ENCODE peak calls at places on chromosomes 7 and 10, in four cellular contexts. Z is K562, T is A549, Q is GM12878. M is an unnamed sample.

GRCh38 chr10:26432938-26433337 is 5.2 kb upstream of the APBB1IP start:
- DNase-seq in Z (no peak), T (no peak), Q (no peak), M (no peak)

GRCh38 chr7:101216001-101216859 is 1.2 kb downstream of the PLOD3 start:
- DNase-seq in Z (no peak), T (no peak), Q (no peak), M (peak; percentile 14)

GRCh38 chr10:31124852-31125251 is 93.2 kb upstream of the ZNF438 start:
- DNase-seq in Z (no peak), T (no peak), Q (no peak), M (no peak)

GRCh38 chr10:124736491-124737136 is 7.6 kb downstream of the FAM53B start:
- DNase-seq in Z (no peak), T (peak; percentile 36), Q (no peak), M (peak; percentile 82)

GRCh38 chr10:14010083-14010551 is 320.6 kb downstream of the FRMD4A start:
- DNase-seq in Z (no peak), T (no peak), Q (no peak), M (peak; percentile 86)

GRCh38 chr10:73225518-73225917 is 21.5 kb downstream of the DNAJC9 start:
- DNase-seq in Z (no peak), T (no peak), Q (no peak), M (peak; percentile 64)

GRCh38 chr7:128025380-128025779 is 5.9 kb downstream of the LRRC4 start:
- DNase-seq in Z (no peak), T (no peak), Q (no peak), M (peak; percentile 56)

GRCh38 chr7:16817536-16817935 is 12.7 kb upstream of the AGR2 start:
- DNase-seq in Z (no peak), T (peak; percentile 79), Q (no peak), M (peak; percentile 74)

GRCh38 chr7:94405506-94405905 is 10.8 kb downstream of the COL1A2 start:
- DNase-seq in Z (no peak), T (no peak), Q (no peak), M (no peak)

GRCh38 chr7:12327922-12328321 is 75.7 kb downstream of the VWDE start:
- DNase-seq in Z (no peak), T (no peak), Q (no peak), M (no peak)

GRCh38 chr10:112735041-112735690 is 214.9 kb upstream of the TCF7L2 start:
- DNase-seq in Z (no peak), T (no peak), Q (no peak), M (no peak)

GRCh38 chr7:155585956-155586355 is 39.6 kb upstream of the CNPY1 start:
- DNase-seq in Z (no peak), T (no peak), Q (no peak), M (no peak)

DNA sequence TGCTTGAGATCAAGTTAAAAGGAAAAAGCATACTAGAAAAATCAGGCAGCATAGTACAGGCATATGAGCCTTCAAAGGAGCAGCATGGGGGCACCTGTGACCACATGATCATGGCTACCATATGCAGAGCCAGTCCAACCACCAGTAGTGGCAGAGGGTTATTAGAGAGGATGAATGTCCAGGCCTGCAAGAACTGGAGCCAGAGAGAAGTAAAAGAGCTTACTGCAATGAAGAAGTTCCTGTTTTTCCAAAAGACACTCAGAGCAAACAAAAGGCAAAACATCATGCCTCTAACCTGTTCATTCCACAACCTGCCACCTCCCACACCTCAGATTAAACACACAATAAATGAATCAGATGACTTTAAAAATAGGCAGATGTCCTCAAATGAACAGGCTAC is 99.6 kb upstream of the NAMPT start:
- DNase-seq in Z (no peak), T (no peak), Q (no peak), M (no peak)
- TF ChIP-seq ELK1 in Z (no peak), T (no peak), Q (no peak), M (no peak)

DNA sequence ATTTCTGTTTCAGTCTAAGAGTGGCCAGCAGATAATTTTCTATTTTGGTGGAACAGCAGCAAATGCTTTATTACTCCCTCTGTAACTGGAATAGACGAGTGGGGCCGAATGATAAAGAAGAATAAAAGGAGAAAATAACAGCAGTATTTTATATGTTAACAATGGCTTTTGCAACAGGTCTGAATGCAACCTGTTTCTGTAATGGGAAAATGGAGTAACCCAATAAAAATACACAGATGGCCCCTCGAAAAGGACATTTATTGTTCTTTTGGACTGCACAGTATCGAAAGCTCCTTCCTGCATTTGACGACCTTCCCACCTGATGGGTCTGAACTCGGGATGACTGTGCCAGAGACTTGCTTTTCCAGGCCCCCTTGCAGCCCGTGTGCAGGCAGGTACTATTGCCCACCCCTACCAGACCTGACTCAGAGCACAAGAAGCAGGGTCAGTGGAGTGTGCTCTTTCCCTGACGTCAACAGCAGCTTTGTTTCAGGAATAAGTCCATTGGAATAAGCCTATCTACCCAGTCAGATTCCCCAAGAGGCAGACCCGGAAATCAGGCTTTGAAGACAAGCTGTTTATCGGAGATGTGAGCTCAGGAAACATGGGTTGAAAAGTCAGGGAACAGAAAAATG is 306.5 kb upstream of the NEBL start:
- DNase-seq in Z (no peak), T (no peak), Q (no peak), M (no peak)
- TF ChIP-seq ELK1 in Z (no peak), T (no peak), Q (no peak), M (no peak)

DNA sequence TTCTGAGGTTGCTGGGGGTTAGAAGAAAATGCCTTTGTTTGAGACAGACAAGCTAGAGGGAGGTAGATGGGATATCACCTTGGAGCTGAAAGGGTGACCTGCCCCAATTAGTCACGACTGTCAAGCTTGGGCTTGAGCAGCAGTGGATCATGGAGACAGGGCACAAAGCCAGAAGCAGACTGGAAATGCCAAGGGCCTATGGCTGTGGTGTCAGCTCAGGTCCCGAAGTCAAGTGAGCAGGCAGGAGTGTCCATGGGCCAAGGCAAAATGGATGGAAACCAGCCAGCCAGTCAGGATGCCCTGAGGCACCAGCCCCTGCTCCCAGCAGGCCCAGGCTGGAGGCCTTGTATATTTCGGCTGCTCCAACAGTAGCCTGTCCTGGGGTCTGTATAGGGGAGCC is 96.9 kb upstream of the ARHGAP21 start:
- DNase-seq in Z (no peak), T (no peak), Q (no peak), M (no peak)
- TF ChIP-seq ELK1 in Z (no peak), T (no peak), Q (no peak), M (no peak)

GRCh38 chr10:50469288-50469687 is 154.5 kb downstream of the SGMS1 start:
- DNase-seq in Z (no peak), T (no peak), Q (no peak), M (peak; percentile 55)
- TF ChIP-seq ELK1 in Z (no peak), T (no peak), Q (no peak), M (no peak)

GRCh38 chr7:56078196-56078595 is 14.1 kb downstream of the SUMF2 start:
- DNase-seq in Z (peak; percentile 11), T (no peak), Q (no peak), M (no peak)

GRCh38 chr7:56079450-56080185 is 13.1 kb downstream of the PHKG1 start:
- DNase-seq in Z (no peak), T (peak; percentile 40), Q (no peak), M (peak; percentile 71)

GRCh38 chr7:56077681-56078080 is 13.6 kb downstream of the SUMF2 start:
- DNase-seq in Z (no peak), T (no peak), Q (no peak), M (no peak)

GRCh38 chr7:56074371-56074791 is 10.3 kb downstream of the SUMF2 start:
- DNase-seq in Z (peak; percentile 74), T (peak; percentile 82), Q (no peak), M (peak; percentile 72)
- TF ChIP-seq ELK1 in Z (no peak), T (no peak), Q (no peak), M (no peak)

GRCh38 chr7:69922011-69922803 is 323.9 kb downstream of the AUTS2 start:
- DNase-seq in Z (no peak), T (no peak), Q (peak; percentile 76), M (no peak)

GRCh38 chr7:69919712-69920111 is 321.4 kb downstream of the AUTS2 start:
- DNase-seq in Z (no peak), T (no peak), Q (no peak), M (no peak)

DNA sequence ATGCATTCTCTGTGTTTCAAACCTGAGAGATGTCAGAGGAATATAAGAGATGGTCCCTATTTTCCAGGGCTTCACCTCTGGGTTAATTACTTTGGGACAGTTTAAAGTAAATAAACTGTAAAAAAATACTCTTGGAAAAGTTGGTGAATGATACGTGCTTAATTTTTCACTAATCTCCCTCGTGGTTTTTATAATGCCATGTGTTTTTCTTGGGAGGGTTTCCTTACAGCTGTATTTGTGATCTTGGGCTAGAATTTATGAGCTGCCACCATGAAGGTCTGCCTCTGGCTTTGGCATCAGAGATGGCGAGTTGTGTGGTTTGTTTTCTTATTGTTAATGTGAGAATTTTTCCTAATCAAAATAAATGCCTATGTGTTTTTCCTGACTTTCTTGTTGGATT is 322.5 kb downstream of the AUTS2 start:
- DNase-seq in Z (no peak), T (no peak), Q (no peak), M (no peak)
- TF ChIP-seq ELK1 in Z (no peak), T (no peak), Q (no peak), M (no peak)

GRCh38 chr10:74419491-74420466 is 268.8 kb downstream of the ADK start:
- DNase-seq in Z (peak; percentile 53), T (peak; percentile 11), Q (peak; percentile 5), M (peak; percentile 19)
- TF ChIP-seq ELK1 in Z (no peak), T (no peak), Q (no peak), M (no peak)